ENCODE peak calls at places on chromosomes 12 and 14, in eight cellular contexts. J is A549, W is IMR-90, B is suprapubic skin, M is stomach, O is thyroid gland, U is GM12878, I is heart left ventricle. F is an unnamed sample.

GRCh38 chr12:49446571-49446970 is 79.3 kb downstream of the SPATS2 start:
- DNase-seq in J (no peak), W (no peak), B (no peak), M (no peak), O (no peak), U (no peak), I (no peak), F (no peak)

GRCh38 chr12:82057770-82058169 is 298.6 kb upstream of the PPFIA2 start:
- DNase-seq in J (no peak), W (no peak), B (no peak), M (no peak), O (no peak), U (no peak), I (no peak), F (no peak)

GRCh38 chr12:50275545-50275944 is 7.8 kb downstream of the LIMA1 start:
- DNase-seq in J (no peak), W (no peak), B (no peak), M (peak; percentile 59), O (no peak), U (no peak), I (no peak), F (no peak)

GRCh38 chr14:20631821-20632389 is 9.6 kb downstream of the OR6S1 start:
- DNase-seq in J (peak; percentile 83), W (peak; percentile 56), B (no peak), M (peak; percentile 69), O (peak; percentile 83), U (no peak), I (peak; percentile 82), F (peak; percentile 80)

GRCh38 chr12:108561852-108562347 is 496 bp upstream of the ISCU start:
- DNase-seq in J (no peak), W (no peak), B (no peak), M (no peak), O (no peak), U (no peak), I (no peak), F (no peak)

GRCh38 chr14:64704145-64704742 is at the start of gene PLEKHG3:
- DNase-seq in J (peak; percentile 79), W (peak; percentile 69), B (peak; percentile 90), M (peak; percentile 87), O (peak; percentile 90), U (no peak), I (peak; percentile 91), F (peak; percentile 90)

GRCh38 chr12:229441-230191 is 15.7 kb upstream of the SLC6A12 start:
- DNase-seq in J (no peak), W (no peak), B (peak; percentile 57), M (no peak), O (peak; percentile 69), U (no peak), I (no peak), F (peak; percentile 64)

GRCh38 chr14:91142214-91142668 is 28.4 kb downstream of the DGLUCY start:
- DNase-seq in J (no peak), W (no peak), B (no peak), M (no peak), O (no peak), U (peak; percentile 80), I (no peak), F (peak; percentile 72)

GRCh38 chr12:112170376-112170775 is 45.0 kb downstream of the TRAFD1 start:
- DNase-seq in J (peak; percentile 30), W (no peak), B (peak; percentile 70), M (no peak), O (no peak), U (no peak), I (no peak), F (peak; percentile 75)

GRCh38 chr14:61461808-61462275 is 140.5 kb downstream of the PRKCH start:
- DNase-seq in J (peak; percentile 72), W (peak; percentile 77), B (no peak), M (no peak), O (no peak), U (no peak), I (no peak), F (no peak)

GRCh38 chr12:20492251-20492728 is 124.0 kb downstream of the PDE3A start:
- DNase-seq in J (peak; percentile 89), W (peak; percentile 65), B (no peak), M (no peak), O (no peak), U (peak; percentile 5), I (no peak), F (no peak)

DNA sequence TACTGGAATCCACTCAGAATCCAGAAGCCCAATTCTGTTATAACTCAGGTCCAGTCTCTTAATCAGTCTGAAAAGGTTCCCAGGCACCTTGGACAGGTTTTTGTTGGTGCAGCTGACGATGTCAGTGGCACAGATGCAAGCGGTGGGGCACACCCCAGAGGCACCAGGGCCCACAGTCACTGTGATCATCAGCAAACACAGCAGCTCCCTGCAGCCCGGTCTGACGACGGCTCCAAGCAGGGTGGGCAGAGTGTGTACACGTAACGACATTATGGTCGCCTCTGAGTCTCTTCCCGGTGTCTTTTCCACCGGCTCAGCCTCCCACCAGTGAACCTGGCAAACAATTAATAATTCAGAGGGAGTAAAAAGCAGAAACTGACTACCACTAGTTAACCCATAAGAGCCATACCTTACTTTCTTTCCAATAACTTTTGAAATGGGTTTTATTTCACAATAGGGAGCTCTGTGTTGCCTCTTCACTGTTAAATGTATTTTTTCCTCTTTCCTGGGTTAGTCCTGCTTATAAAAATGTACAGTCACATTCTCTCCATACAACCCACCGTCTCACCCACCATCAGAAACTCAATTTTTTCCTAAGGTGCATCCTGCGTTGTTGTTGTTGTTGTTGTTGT is 572 bp upstream of the PCED1B start:
- DNase-seq in J (peak; percentile 86), W (peak; percentile 37), B (no peak), M (no peak), O (peak; percentile 20), U (no peak), I (no peak), F (peak; percentile 84)
- H3K27ac ChIP-seq in J (peak overlapping the region; percentile 100), W (peak overlapping the region; percentile 41), B (peak overlapping the region; percentile 80), M (peak overlapping the region; percentile 89), O (peak overlapping the region; percentile 83), U (no peak overlapping the region), I (peak overlapping the region; percentile 95), F (peak overlapping the region; percentile 94)

GRCh38 chr12:19066471-19067001 is 63.0 kb upstream of the PLEKHA5 start:
- DNase-seq in J (no peak), W (no peak), B (no peak), M (no peak), O (no peak), U (no peak), I (no peak), F (no peak)

GRCh38 chr12:19068137-19068536 is 61.4 kb upstream of the PLEKHA5 start:
- DNase-seq in J (no peak), W (no peak), B (no peak), M (no peak), O (no peak), U (no peak), I (no peak), F (no peak)

GRCh38 chr12:19065871-19066270 is 63.7 kb upstream of the PLEKHA5 start:
- DNase-seq in J (no peak), W (no peak), B (no peak), M (no peak), O (no peak), U (no peak), I (no peak), F (no peak)

GRCh38 chr12:19064713-19065112 is 64.8 kb upstream of the PLEKHA5 start:
- DNase-seq in J (no peak), W (no peak), B (no peak), M (no peak), O (no peak), U (no peak), I (no peak), F (no peak)

GRCh38 chr12:19065223-19065622 is 64.3 kb upstream of the PLEKHA5 start:
- DNase-seq in J (no peak), W (no peak), B (no peak), M (no peak), O (no peak), U (no peak), I (no peak), F (no peak)
- H3K4me3 ChIP-seq in J (no peak overlapping the region), W (no peak overlapping the region), B (no peak overlapping the region), M (no peak overlapping the region), O (no peak overlapping the region), U (no peak overlapping the region), I (no peak overlapping the region), F (no peak overlapping the region)

DNA sequence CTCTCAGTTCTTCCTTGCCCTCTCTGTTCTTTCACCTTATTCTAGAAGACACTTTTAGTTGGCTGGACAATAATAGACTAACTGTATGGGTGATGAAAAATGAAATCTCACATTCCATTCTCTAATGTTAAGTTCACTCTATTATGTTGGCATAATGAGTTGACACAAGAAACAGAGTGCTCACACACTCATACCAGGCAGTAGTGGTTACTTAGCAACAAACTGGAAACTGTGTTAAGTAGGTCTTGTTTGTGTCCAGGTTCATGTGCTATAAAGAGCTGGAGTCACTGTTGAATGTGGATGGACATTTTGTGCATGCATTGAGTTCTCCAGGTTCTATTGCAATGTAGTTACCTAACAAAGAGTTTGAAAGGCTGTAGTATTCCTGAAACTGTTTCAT is 16.9 kb upstream of the PPP4R4 start:
- DNase-seq in J (no peak), W (no peak), B (no peak), M (no peak), O (no peak), U (no peak), I (no peak), F (no peak)
- TF ChIP-seq POLR2A in J (no peak), W (no peak), B (no peak), M (no peak), O (no peak), U (no peak), I (no peak), F (no peak)

DNA sequence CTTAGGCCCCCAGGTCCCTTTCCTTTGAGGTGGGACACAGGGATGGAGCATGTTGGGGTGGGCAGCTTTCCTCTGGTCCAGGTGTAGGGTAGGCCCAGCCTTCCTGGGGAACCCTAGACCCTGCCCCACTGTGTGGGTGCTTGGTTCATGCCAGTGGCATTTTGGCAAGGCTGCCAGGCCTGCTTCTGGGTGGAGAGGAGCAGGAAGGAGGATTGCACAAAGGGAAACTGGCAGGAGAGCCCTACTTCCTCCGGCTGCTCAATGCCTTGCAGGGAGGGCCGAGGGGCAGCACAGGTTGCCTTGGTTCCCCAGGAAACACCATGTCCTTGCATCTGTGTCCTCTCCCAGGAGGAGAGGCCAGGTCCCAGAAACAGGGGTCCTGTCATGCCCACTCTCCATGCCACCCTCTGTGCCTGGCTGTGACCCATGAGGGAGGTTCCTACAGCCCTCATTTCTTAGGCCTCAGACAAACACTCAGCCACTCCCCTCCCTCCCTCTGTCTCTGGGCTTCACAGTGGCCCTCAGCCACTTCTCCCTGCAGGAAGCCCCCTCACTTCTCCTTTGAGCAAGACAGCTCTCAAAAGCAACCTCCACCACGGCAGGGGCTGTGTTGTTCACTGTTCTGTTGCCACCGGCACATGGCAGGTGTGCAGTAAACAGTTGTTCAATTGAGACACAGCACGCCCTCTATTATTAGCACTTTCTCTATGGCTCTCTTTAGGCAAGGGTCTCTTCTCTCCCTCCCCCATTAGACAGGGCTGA is 6.8 kb upstream of the KRT80 start:
- DNase-seq in J (no peak), W (no peak), B (no peak), M (no peak), O (no peak), U (no peak), I (peak; percentile 67), F (peak; percentile 82)
- H3K27ac ChIP-seq in J (peak overlapping the region; percentile 96), W (no peak overlapping the region), B (peak overlapping the region; percentile 61), M (no peak overlapping the region), O (peak overlapping the region; percentile 96), U (no peak overlapping the region), I (no peak overlapping the region), F (peak overlapping the region; percentile 76)